ENCODE peak calls at places on chromosomes 16 and 17, in five cellular contexts. R is naive thymus-derived CD4-positive, alpha-beta T cell; U is heart right ventricle; C is right atrium auricular region; I is stomach. Q is an unnamed sample.

GRCh38 chr17:7186241-7186640 is 7.1 kb upstream of the ASGR1 start:
- DNase-seq in R (no peak), U (no peak), I (no peak), C (no peak), Q (no peak)

GRCh38 chr17:68052810-68053209 is 17.3 kb downstream of the KPNA2 start:
- DNase-seq in R (no peak), I (no peak), C (no peak), U (no peak), Q (no peak)

GRCh38 chr17:50948711-50949110 is 82.6 kb upstream of the TOB1 start:
- DNase-seq in U (no peak), C (no peak), I (no peak), R (no peak), Q (no peak)

GRCh38 chr17:65593092-65593869 is 31.8 kb upstream of the AXIN2 start:
- DNase-seq in R (no peak), U (no peak), I (no peak), C (no peak), Q (no peak)

GRCh38 chr17:69709441-69709840 is 294.9 kb downstream of the MAP2K6 start:
- DNase-seq in C (no peak), U (no peak), R (no peak), I (no peak), Q (no peak)

GRCh38 chr16:3046506-3047386 is at the start of gene MMP25:
- DNase-seq in U (no peak), C (no peak), R (no peak), I (no peak), Q (no peak)

GRCh38 chr17:2952174-2952845 is 111.1 kb downstream of the OR1D5 start:
- DNase-seq in R (no peak), U (no peak), C (no peak), I (peak; percentile 21), Q (no peak)

GRCh38 chr17:22703204-22703603 is 1010.9 kb downstream of the KCNJ18 start:
- DNase-seq in C (no peak), R (no peak), I (no peak), U (no peak), Q (no peak)

GRCh38 chr16:10827691-10828341 is 9.2 kb upstream of the TVP23A start:
- DNase-seq in C (peak; percentile 87), R (no peak), I (peak; percentile 72), U (peak; percentile 88), Q (no peak)

GRCh38 chr17:50986989-50987660 is 121.0 kb upstream of the TOB1 start:
- DNase-seq in C (no peak), R (no peak), I (no peak), U (no peak), Q (no peak)

GRCh38 chr16:10308305-10309193 is 77.3 kb upstream of the ATF7IP2 start:
- DNase-seq in R (no peak), C (no peak), U (no peak), I (peak; percentile 16), Q (no peak)

GRCh38 chr17:2723505-2723996 is 12.0 kb upstream of the CLUH start:
- DNase-seq in R (no peak), U (no peak), I (no peak), C (no peak), Q (no peak)

GRCh38 chr16:54375056-54375455 is 88.5 kb upstream of the IRX3 start:
- DNase-seq in R (no peak), I (no peak), C (no peak), U (no peak), Q (no peak)

GRCh38 chr16:64339052-64339770 is 782.7 kb downstream of the CDH11 start:
- DNase-seq in I (no peak), R (no peak), C (no peak), U (no peak), Q (no peak)

GRCh38 chr16:57721356-57721755 is 14.2 kb upstream of the KATNB1 start:
- DNase-seq in I (no peak), R (no peak), U (no peak), C (no peak), Q (no peak)

DNA sequence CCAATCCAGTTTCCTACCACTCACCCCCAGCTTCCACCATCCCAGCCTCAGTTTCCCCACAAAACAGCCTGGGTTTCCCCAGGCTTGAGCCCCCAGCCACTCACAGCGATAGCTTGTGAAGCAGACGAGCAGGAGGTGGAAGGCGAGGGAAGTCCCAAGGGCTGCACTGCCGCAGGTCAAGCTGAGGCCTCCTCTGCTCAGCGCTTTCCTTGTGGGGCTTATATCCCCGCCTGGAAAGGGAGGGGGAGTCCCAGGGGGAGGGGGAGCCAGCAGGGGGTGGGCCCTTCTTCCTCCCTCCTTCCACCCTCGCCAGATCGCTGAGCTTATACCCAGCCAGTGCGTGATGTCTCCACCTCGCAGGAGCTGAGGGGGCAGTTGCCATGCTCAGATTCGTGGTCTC is at the start of gene PYY:
- DNase-seq in U (no peak), R (no peak), I (no peak), C (no peak), Q (no peak)
- H3K4me1 ChIP-seq in U (peaks cover 12% of the 10 kb centered on the region), R (no peaks in the 10 kb centered on the region), I (peaks cover 9% of the 10 kb centered on the region), C (no peaks in the 10 kb centered on the region), Q (no peaks in the 10 kb centered on the region)

GRCh38 chr16:15652293-15653001 is 2.4 kb downstream of the NDE1 start:
- DNase-seq in U (no peak), I (no peak), R (no peak), C (no peak), Q (no peak)
- H3K4me3 ChIP-seq in U (no peak overlapping the region), I (no peak overlapping the region), R (no peak overlapping the region), C (no peak overlapping the region), Q (no peak overlapping the region)

DNA sequence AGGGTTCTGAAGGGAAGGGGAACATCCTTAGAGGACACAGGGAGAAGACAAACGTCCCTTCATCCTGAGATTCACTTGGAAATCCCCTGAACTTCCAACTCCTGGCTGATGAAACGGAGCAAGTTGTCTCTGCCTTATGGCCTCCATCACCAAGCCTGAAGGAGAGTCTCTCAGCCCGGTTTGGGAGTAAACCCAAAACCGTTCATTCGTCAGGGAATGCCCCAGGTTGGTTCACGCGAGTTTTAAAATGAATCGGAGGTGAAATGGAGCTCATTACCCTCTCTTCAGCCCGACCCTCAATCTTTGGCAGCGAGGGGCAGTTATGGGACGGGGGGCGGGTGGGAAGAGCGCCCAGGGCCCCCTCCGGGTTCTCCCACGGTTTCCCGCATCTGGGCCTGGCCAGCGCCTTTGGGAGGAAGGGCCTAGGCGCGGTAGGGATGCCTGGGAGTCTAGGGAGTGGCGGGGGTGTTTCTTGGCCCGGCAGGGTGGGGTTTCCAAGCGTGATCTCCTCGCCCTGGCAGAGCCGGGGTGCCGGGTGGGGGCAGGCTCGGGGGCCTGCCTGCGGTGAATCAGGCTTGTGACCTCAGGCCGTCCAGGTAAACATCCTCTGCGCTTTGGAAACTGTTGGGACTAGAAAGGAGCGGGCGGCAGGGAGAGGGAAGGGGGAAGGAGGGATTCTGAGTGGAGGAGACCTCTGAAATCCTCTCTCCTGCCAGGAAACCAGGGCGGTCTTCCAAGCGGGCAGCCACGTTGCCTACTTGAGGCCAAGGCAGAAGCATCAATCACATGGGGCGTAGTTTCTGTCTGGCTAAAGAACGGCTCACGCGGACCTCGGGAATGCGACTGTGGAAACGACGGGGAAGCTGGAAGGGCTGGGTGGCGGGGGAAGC is 24.1 kb upstream of the HOXB13 start:
- DNase-seq in C (no peak), R (no peak), U (no peak), I (no peak), Q (no peak)
- H3K27ac ChIP-seq in C (no peak overlapping the region), R (no peak overlapping the region), U (no peak overlapping the region), I (no peak overlapping the region), Q (no peak overlapping the region)

GRCh38 chr17:71580220-71580619 is 540.6 kb upstream of the SOX9 start:
- DNase-seq in R (no peak), C (no peak), U (no peak), I (no peak), Q (no peak)

GRCh38 chr17:71578446-71578845 is 542.4 kb upstream of the SOX9 start:
- DNase-seq in C (no peak), U (no peak), I (no peak), R (no peak), Q (no peak)
- H3K4me1 ChIP-seq in C (no peaks in the 10 kb centered on the region), U (no peaks in the 10 kb centered on the region), I (no peaks in the 10 kb centered on the region), R (no peaks in the 10 kb centered on the region), Q (no peaks in the 10 kb centered on the region)

GRCh38 chr16:9095171-9095570 is 3.7 kb downstream of the HAPSTR1 start:
- DNase-seq in U (no peak), I (no peak), R (no peak), C (no peak), Q (no peak)

GRCh38 chr16:9096416-9096952 is 5.0 kb downstream of the HAPSTR1 start:
- DNase-seq in I (no peak), U (no peak), R (no peak), C (no peak), Q (no peak)

GRCh38 chr16:9097266-9098219 is 6.1 kb downstream of the HAPSTR1 start:
- DNase-seq in U (no peak), I (no peak), R (no peak), C (no peak), Q (no peak)

GRCh38 chr16:9094008-9094846 is 2.8 kb downstream of the HAPSTR1 start:
- DNase-seq in C (no peak), U (no peak), I (no peak), R (no peak), Q (no peak)

GRCh38 chr16:9095998-9096397 is 4.6 kb downstream of the HAPSTR1 start:
- DNase-seq in U (no peak), R (no peak), I (no peak), C (no peak), Q (no peak)
- H3K4me3 ChIP-seq in U (peak overlapping the region; percentile 92), R (no peak overlapping the region), I (peak overlapping the region; percentile 86), C (no peak overlapping the region), Q (no peak overlapping the region)

GRCh38 chr17:3959921-3960601 is 4.2 kb downstream of the ATP2A3 start:
- DNase-seq in U (no peak), R (no peak), C (no peak), I (no peak), Q (no peak)
- H3K27ac ChIP-seq in U (no peak overlapping the region), R (peak overlapping the region; percentile 53), C (peak overlapping the region; percentile 58), I (peak overlapping the region; percentile 46), Q (no peak overlapping the region)

GRCh38 chr17:45431531-45432404 is 902 bp downstream of the ARHGAP27 start:
- DNase-seq in U (peak; percentile 46), I (peak; percentile 85), R (peak; percentile 30), C (no peak), Q (peak; percentile 66)

GRCh38 chr17:45428954-45429337 is 3.7 kb downstream of the ARHGAP27 start:
- DNase-seq in C (no peak), U (no peak), I (no peak), R (no peak), Q (no peak)

GRCh38 chr17:45429338-45430005 is 3.2 kb downstream of the ARHGAP27 start:
- DNase-seq in I (peak; percentile 64), R (no peak), U (no peak), C (no peak), Q (no peak)

GRCh38 chr17:45430738-45431530 is 1.7 kb downstream of the ARHGAP27 start:
- DNase-seq in I (peak; percentile 84), R (no peak), C (no peak), U (no peak), Q (no peak)

GRCh38 chr17:45430006-45430737 is 2.5 kb downstream of the ARHGAP27 start:
- DNase-seq in I (no peak), C (no peak), R (no peak), U (no peak), Q (no peak)
- H3K4me1 ChIP-seq in I (peaks cover 53% of the 10 kb centered on the region), C (no peaks in the 10 kb centered on the region), R (peaks cover 11% of the 10 kb centered on the region), U (peaks cover 72% of the 10 kb centered on the region), Q (peaks cover 21% of the 10 kb centered on the region)